ENCODE peak calls at places on chromosomes 12 and 14, in six cellular contexts. N is GM23338; V is GM10248; C is foreskin fibroblast; L is DMS79; P is activated CD4-positive, alpha-beta T cell treated with anti-CD3 and anti-CD28 coated beads, Interleukin-2, amount 50 U/mL, for 24 hours. W is an unnamed sample.
A peak's percentile ranks its signal among the peaks of the same experiment; 100 is the strongest.

GRCh38 chr12:124174406-124174805 is 120.5 kb upstream of the RFLNA start:
- DNase-seq in N (no peak), V (no peak), C (peak; percentile 98), L (no peak), P (no peak), W (no peak)

GRCh38 chr14:70919774-70920173 is 12.5 kb downstream of the PCNX1 start:
- DNase-seq in N (peak; percentile 25), V (no peak), C (peak; percentile 38), L (no peak), P (no peak), W (no peak)

GRCh38 chr12:108657130-108657745 is 23.5 kb upstream of the SELPLG start:
- DNase-seq in N (no peak), V (no peak), C (no peak), L (peak; percentile 56), P (no peak), W (no peak)

GRCh38 chr12:25959069-25959961 is 833 bp downstream of the RASSF8 start:
- DNase-seq in N (peak; percentile 64), V (peak; percentile 40), C (peak; percentile 92), L (no peak), P (no peak), W (peak; percentile 46)

GRCh38 chr14:98578204-98578603 is 693.8 kb downstream of the BCL11B start:
- DNase-seq in N (no peak), V (no peak), C (peak; percentile 1), L (no peak), P (no peak), W (no peak)

GRCh38 chr12:32005496-32006125 is 46.4 kb downstream of the RESF1 start:
- DNase-seq in N (no peak), V (no peak), C (no peak), L (no peak), P (no peak), W (no peak)

GRCh38 chr14:74618078-74618952 is 6.3 kb upstream of the LTBP2 start:
- DNase-seq in N (no peak), V (no peak), C (peak; percentile 82), L (peak; percentile 10), P (peak; percentile 14), W (peak; percentile 63)

GRCh38 chr12:92871121-92871520 is 58.0 kb downstream of the EEA1 start:
- DNase-seq in N (no peak), V (peak; percentile 19), C (peak; percentile 17), L (no peak), P (no peak), W (no peak)

GRCh38 chr12:130768120-130768519 is 52.0 kb upstream of the RIMBP2 start:
- DNase-seq in N (no peak), V (no peak), C (no peak), L (no peak), P (no peak), W (no peak)

GRCh38 chr14:52888839-52889838 is 61.7 kb downstream of the FERMT2 start:
- DNase-seq in N (no peak), V (no peak), C (no peak), L (no peak), P (no peak), W (no peak)

GRCh38 chr12:2082321-2082720 is 29.5 kb downstream of the CACNA1C start:
- DNase-seq in N (peak; percentile 36), V (no peak), C (no peak), L (no peak), P (no peak), W (no peak)

GRCh38 chr14:30355431-30355913 is 203.5 kb upstream of the G2E3 start:
- DNase-seq in N (no peak), V (peak; percentile 20), C (peak; percentile 1), L (no peak), P (no peak), W (no peak)

GRCh38 chr12:27844427-27845090 is 64.5 kb upstream of the MANSC4 start:
- DNase-seq in N (no peak), V (no peak), C (no peak), L (no peak), P (no peak), W (no peak)

GRCh38 chr12:54697836-54698235 is 49.7 kb upstream of the DCD start:
- DNase-seq in N (no peak), V (no peak), C (no peak), L (no peak), P (no peak), W (no peak)

GRCh38 chr14:90574640-90575131 is 177.9 kb downstream of the CALM1 start:
- DNase-seq in N (no peak), V (no peak), C (no peak), L (peak; percentile 66), P (no peak), W (no peak)